ENCODE peak calls at places on chromosomes 2 and 18, in eight cellular contexts. E is IMR-90, K is body of pancreas, D is adrenal gland, I is HCT116, T is K562, P is ovary, O is right lobe of liver. N is an unnamed sample.
A peak's percentile ranks its signal among the peaks of the same experiment; 100 is the strongest.

GRCh38 chr18:58682429-58683069 is 11.3 kb downstream of the MALT1 start:
- DNase-seq in E (peak; percentile 74), K (peak; percentile 60), D (peak; percentile 63), I (peak; percentile 33), T (no peak), P (peak; percentile 25), O (peak; percentile 68), N (no peak)

GRCh38 chr2:239017491-239018098 is 169.7 kb downstream of the TWIST2 start:
- DNase-seq in E (no peak), K (no peak), D (no peak), I (no peak), T (no peak), P (no peak), O (no peak), N (no peak)

GRCh38 chr18:70376914-70377258 is 88.0 kb downstream of the SOCS6 start:
- DNase-seq in E (no peak), K (no peak), D (no peak), I (no peak), T (no peak), P (no peak), O (no peak), N (no peak)

GRCh38 chr2:111706481-111707001 is 177.5 kb downstream of the ANAPC1 start:
- DNase-seq in E (no peak), K (no peak), D (no peak), I (no peak), T (no peak), P (no peak), O (no peak), N (no peak)

GRCh38 chr2:42414648-42415047 is 53.6 kb upstream of the COX7A2L start:
- DNase-seq in E (no peak), K (no peak), D (no peak), I (no peak), T (no peak), P (no peak), O (no peak), N (no peak)

GRCh38 chr2:3447789-3448317 is 68.4 kb downstream of the TRAPPC12 start:
- DNase-seq in E (no peak), K (no peak), D (no peak), I (no peak), T (no peak), P (no peak), O (no peak), N (no peak)

GRCh38 chr18:57728941-57729511 is 74.1 kb downstream of the ATP8B1 start:
- DNase-seq in E (peak; percentile 56), K (no peak), D (no peak), I (no peak), T (no peak), P (no peak), O (no peak), N (no peak)

GRCh38 chr18:51165296-51165695 is 32.2 kb downstream of the MEX3C start:
- DNase-seq in E (no peak), K (no peak), D (no peak), I (no peak), T (no peak), P (no peak), O (no peak), N (no peak)

GRCh38 chr2:56292966-56293365 is 109.2 kb downstream of the CCDC85A start:
- DNase-seq in E (no peak), K (no peak), D (no peak), I (no peak), T (no peak), P (no peak), O (no peak), N (no peak)

GRCh38 chr2:25711641-25712369 is 38.4 kb upstream of the DTNB start:
- DNase-seq in E (no peak), K (no peak), D (no peak), I (no peak), T (no peak), P (no peak), O (no peak), N (peak; percentile 31)

GRCh38 chr2:24871852-24872323 is 48.1 kb downstream of the ADCY3 start:
- DNase-seq in E (peak; percentile 54), K (no peak), D (peak; percentile 61), I (no peak), T (no peak), P (peak; percentile 68), O (no peak), N (no peak)

GRCh38 chr2:235263205-235264120 is 230.4 kb upstream of the AGAP1 start:
- DNase-seq in E (peak; percentile 93), K (peak; percentile 36), D (peak; percentile 88), I (peak; percentile 81), T (no peak), P (peak; percentile 73), O (peak; percentile 49), N (no peak)

GRCh38 chr2:192194065-192194865 is 468 bp downstream of the TMEFF2 start:
- DNase-seq in E (peak; percentile 39), K (no peak), D (no peak), I (no peak), T (no peak), P (no peak), O (peak; percentile 21), N (peak; percentile 78)

GRCh38 chr18:21858544-21858943 is 118.0 kb downstream of the MIB1 start:
- DNase-seq in E (no peak), K (no peak), D (no peak), I (no peak), T (no peak), P (no peak), O (no peak), N (no peak)

GRCh38 chr2:176565641-176566323 is 296.5 kb downstream of the MTX2 start:
- DNase-seq in E (peak; percentile 70), K (no peak), D (peak; percentile 17), I (no peak), T (no peak), P (no peak), O (no peak), N (peak; percentile 80)

GRCh38 chr2:121431214-121431613 is 99.5 kb upstream of the RNU4ATAC start:
- DNase-seq in E (no peak), K (no peak), D (no peak), I (no peak), T (no peak), P (no peak), O (no peak), N (no peak)

GRCh38 chr18:11064106-11064505 is 85.3 kb downstream of the PIEZO2 start:
- DNase-seq in E (peak; percentile 65), K (no peak), D (no peak), I (no peak), T (no peak), P (no peak), O (no peak), N (no peak)

GRCh38 chr2:235856151-235856819 is 311.9 kb downstream of the GBX2 start:
- DNase-seq in E (peak; percentile 73), K (no peak), D (no peak), I (no peak), T (no peak), P (no peak), O (no peak), N (no peak)

GRCh38 chr2:175154670-175155082 is 13.3 kb downstream of the ATF2 start:
- DNase-seq in E (peak; percentile 89), K (no peak), D (no peak), I (peak; percentile 3), T (no peak), P (no peak), O (no peak), N (no peak)

GRCh38 chr2:207258191-207258991 is 92.6 kb upstream of the KLF7 start:
- DNase-seq in E (peak; percentile 100), K (no peak), D (peak; percentile 85), I (no peak), T (no peak), P (peak; percentile 86), O (no peak), N (no peak)

GRCh38 chr2:205880048-205880447 is 197.7 kb downstream of the NRP2 start:
- DNase-seq in E (no peak), K (no peak), D (no peak), I (no peak), T (no peak), P (no peak), O (no peak), N (no peak)
- H3K4me1 ChIP-seq in E (no peaks in the 10 kb centered on the region), K (no peaks in the 10 kb centered on the region), D (no peaks in the 10 kb centered on the region), I (no peaks in the 10 kb centered on the region), T (no peaks in the 10 kb centered on the region), P (no peaks in the 10 kb centered on the region), O (no peaks in the 10 kb centered on the region), N (no peaks in the 10 kb centered on the region)

GRCh38 chr18:62524443-62525200 is 1.8 kb downstream of the ZCCHC2 start:
- DNase-seq in E (peak; percentile 45), K (peak; percentile 62), D (peak; percentile 71), I (no peak), T (peak; percentile 17), P (peak; percentile 46), O (peak; percentile 70), N (peak; percentile 95)
- TF ChIP-seq POLR2A in E (no peak), K (peak; percentile 78), D (peak; percentile 85), I (no peak), T (no peak), P (peak; percentile 28), O (peak; percentile 41), N (no peak)

GRCh38 chr2:219245148-219245898 is at the start of the genes GLB1L and STK16:
- DNase-seq in E (peak; percentile 92), K (peak; percentile 94), D (peak; percentile 96), I (peak; percentile 83), T (peak; percentile 89), P (peak; percentile 92), O (peak; percentile 93), N (peak; percentile 98)
- H3K4me1 ChIP-seq in E (peaks cover 23% of the 10 kb centered on the region), K (peaks cover 56% of the 10 kb centered on the region), D (peaks cover 28% of the 10 kb centered on the region), I (peaks cover 27% of the 10 kb centered on the region), T (peaks cover 32% of the 10 kb centered on the region), P (peaks cover 18% of the 10 kb centered on the region), O (peaks cover 50% of the 10 kb centered on the region), N (peaks cover 74% of the 10 kb centered on the region)

GRCh38 chr18:79395308-79395640 is 456 bp upstream of the NFATC1 start:
- DNase-seq in E (no peak), K (no peak), D (no peak), I (no peak), T (no peak), P (no peak), O (no peak), N (peak; percentile 63)

GRCh38 chr18:79397288-79397829 is 1.6 kb downstream of the NFATC1 start:
- DNase-seq in E (no peak), K (no peak), D (no peak), I (no peak), T (no peak), P (no peak), O (no peak), N (peak; percentile 74)

GRCh38 chr18:79396431-79397287 is 929 bp downstream of the NFATC1 start:
- DNase-seq in E (peak; percentile 26), K (no peak), D (no peak), I (no peak), T (no peak), P (peak; percentile 51), O (peak; percentile 70), N (peak; percentile 92)

GRCh38 chr18:79394438-79395307 is 1.1 kb upstream of the NFATC1 start:
- DNase-seq in E (peak; percentile 49), K (peak; percentile 41), D (no peak), I (no peak), T (no peak), P (no peak), O (no peak), N (peak; percentile 84)

DNA sequence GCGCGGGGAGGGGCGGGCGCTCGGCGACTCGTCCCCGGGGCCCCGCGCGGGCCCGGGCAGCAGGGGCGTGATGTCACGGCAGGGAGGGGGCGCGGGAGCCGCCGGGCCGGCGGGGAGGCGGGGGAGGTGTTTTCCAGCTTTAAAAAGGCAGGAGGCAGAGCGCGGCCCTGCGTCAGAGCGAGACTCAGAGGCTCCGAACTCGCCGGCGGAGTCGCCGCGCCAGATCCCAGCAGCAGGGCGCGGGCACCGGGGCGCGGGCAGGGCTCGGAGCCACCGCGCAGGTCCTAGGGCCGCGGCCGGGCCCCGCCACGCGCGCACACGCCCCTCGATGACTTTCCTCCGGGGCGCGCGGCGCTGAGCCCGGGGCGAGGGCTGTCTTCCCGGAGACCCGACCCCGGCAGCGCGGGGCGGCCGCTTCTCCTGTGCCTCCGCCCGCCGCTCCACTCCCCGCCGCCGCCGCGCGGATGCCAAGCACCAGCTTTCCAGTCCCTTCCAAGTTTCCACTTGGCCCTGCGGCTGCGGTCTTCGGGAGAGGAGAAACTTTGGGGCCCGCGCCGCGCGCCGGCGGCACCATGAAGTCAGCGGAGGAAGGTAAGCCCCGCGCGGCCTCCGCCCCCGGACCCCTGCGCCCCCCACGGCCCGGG is at the start of gene NFATC1:
- DNase-seq in E (peak; percentile 67), K (peak; percentile 61), D (peak; percentile 60), I (no peak), T (peak; percentile 72), P (peak; percentile 73), O (peak; percentile 72), N (peak; percentile 86)
- TF ChIP-seq POLR2A in E (peak; percentile 94), K (no peak), D (no peak), I (no peak), T (no peak), P (peak; percentile 79), O (no peak), N (no peak)

N was measured in spleen.